ENCODE peak calls at places on chromosomes 16 and 17, in six cellular contexts. Q, S, P, R, M and D are unnamed samples.

GRCh38 chr16:7086842-7087616 is 245.6 kb upstream of the RBFOX1 start:
- DNase-seq in Q (peak), S (peak), P (no peak), R (peak), M (no peak), D (peak)

GRCh38 chr16:3022697-3023414 is 886 bp downstream of the HCFC1R1 start:
- DNase-seq in Q (no peak), S (no peak), P (no peak), R (peak), M (no peak), D (no peak)

GRCh38 chr16:11067266-11067665 is 122.9 kb downstream of the CLEC16A start:
- DNase-seq in Q (no peak), S (no peak), P (no peak), R (no peak), M (no peak), D (no peak)

GRCh38 chr16:65083181-65083845 is 38.5 kb downstream of the CDH11 start:
- DNase-seq in Q (no peak), S (no peak), P (no peak), R (no peak), M (no peak), D (no peak)

GRCh38 chr16:11145173-11145820 is 110.7 kb downstream of the SOCS1 start:
- DNase-seq in Q (peak), S (no peak), P (no peak), R (no peak), M (no peak), D (no peak)

GRCh38 chr17:15171433-15172047 is 93.6 kb downstream of the PMP22 start:
- DNase-seq in Q (peak), S (peak), P (no peak), R (peak), M (peak), D (peak)

GRCh38 chr17:60361889-60362288 is 30.0 kb downstream of the USP32 start:
- DNase-seq in Q (no peak), S (no peak), P (no peak), R (no peak), M (no peak), D (no peak)

GRCh38 chr17:74619077-74619673 is 4.4 kb downstream of the CD300E start:
- DNase-seq in Q (no peak), S (no peak), P (no peak), R (no peak), M (no peak), D (peak)

GRCh38 chr16:55976815-55977214 is 101.6 kb upstream of the CES5A start:
- DNase-seq in Q (no peak), S (no peak), P (no peak), R (no peak), M (no peak), D (no peak)
- H3K27ac ChIP-seq in Q (no peak), S (no peak), P (no peak), R (no peak), M (no peak), D (no peak)

GRCh38 chr16:85568519-85568918 is 44.6 kb upstream of the GSE1 start:
- DNase-seq in Q (no peak), S (no peak), P (no peak), R (no peak), M (no peak), D (no peak)
- H3K27ac ChIP-seq in Q (no peak), S (no peak), P (no peak), R (peak), M (no peak), D (no peak)

GRCh38 chr16:29962344-29962994 is 590 bp downstream of the TMEM219 start:
- DNase-seq in Q (no peak), S (no peak), P (no peak), R (peak), M (no peak), D (no peak)
- H3K27ac ChIP-seq in Q (peak), S (no peak), P (peak), R (peak), M (peak), D (peak)

GRCh38 chr16:23124315-23124714 is 24.9 kb downstream of the USP31 start:
- DNase-seq in Q (no peak), S (no peak), P (no peak), R (peak), M (peak), D (no peak)
- H3K27ac ChIP-seq in Q (peak), S (no peak), P (no peak), R (no peak), M (no peak), D (peak)

GRCh38 chr16:84933774-84934571 is 77.4 kb downstream of the ZDHHC7 start:
- DNase-seq in Q (peak), S (no peak), P (no peak), R (no peak), M (no peak), D (no peak)
- H3K27ac ChIP-seq in Q (peak), S (no peak), P (no peak), R (no peak), M (no peak), D (peak)